ENCODE peak calls at places on chromosomes 7 and 10, in nine cellular contexts. One of them, this sample, is unnamed.

GRCh38 chr10:95327367-95327766 is 36.6 kb upstream of the PDLIM1 start:
- DNase-seq in body of pancreas: peak; percentile 65
- DNase-seq in fibroblast of pulmonary artery: peak; percentile 69
- DNase-seq in psoas muscle: peak; percentile 67
- DNase-seq in AG04449: no peak
- DNase-seq in ovary: peak; percentile 28
- DNase-seq in tibial artery: no peak
- DNase-seq in lower lobe of right lung: peak; percentile 60
- DNase-seq in foreskin fibroblast: no peak
- DNase-seq in this sample: peak; percentile 60

GRCh38 chr7:73908123-73908611 is 47.2 kb downstream of the TMEM270 start:
- DNase-seq in ovary: no peak
- DNase-seq in tibial artery: no peak
- DNase-seq in body of pancreas: no peak
- DNase-seq in fibroblast of pulmonary artery: no peak
- DNase-seq in foreskin fibroblast: no peak
- DNase-seq in psoas muscle: no peak
- DNase-seq in AG04449: no peak
- DNase-seq in lower lobe of right lung: peak; percentile 21
- DNase-seq in this sample: no peak

GRCh38 chr7:32093415-32094408 is 23.5 kb upstream of the PDE1C start:
- DNase-seq in foreskin fibroblast: peak; percentile 14
- DNase-seq in ovary: peak; percentile 37
- DNase-seq in psoas muscle: peak; percentile 28
- DNase-seq in fibroblast of pulmonary artery: peak; percentile 89
- DNase-seq in AG04449: peak; percentile 90
- DNase-seq in body of pancreas: peak; percentile 73
- DNase-seq in tibial artery: peak; percentile 87
- DNase-seq in lower lobe of right lung: peak; percentile 53
- DNase-seq in this sample: peak; percentile 68

GRCh38 chr10:72274730-72275350 is 1.1 kb downstream of the DDIT4 start:
- DNase-seq in ovary: peak; percentile 82
- DNase-seq in lower lobe of right lung: peak; percentile 83
- DNase-seq in fibroblast of pulmonary artery: peak; percentile 82
- DNase-seq in psoas muscle: peak; percentile 82
- DNase-seq in tibial artery: peak; percentile 91
- DNase-seq in body of pancreas: peak; percentile 85
- DNase-seq in AG04449: no peak
- DNase-seq in foreskin fibroblast: peak; percentile 46
- DNase-seq in this sample: peak; percentile 70

GRCh38 chr10:74991435-74991834 is 120.0 kb upstream of the SAMD8 start:
- DNase-seq in lower lobe of right lung: no peak
- DNase-seq in body of pancreas: no peak
- DNase-seq in fibroblast of pulmonary artery: peak; percentile 26
- DNase-seq in tibial artery: no peak
- DNase-seq in foreskin fibroblast: peak; percentile 4
- DNase-seq in psoas muscle: no peak
- DNase-seq in AG04449: no peak
- DNase-seq in ovary: no peak
- DNase-seq in this sample: peak; percentile 52

GRCh38 chr10:130371156-130371555 is 235.0 kb downstream of the GLRX3 start:
- DNase-seq in foreskin fibroblast: no peak
- DNase-seq in tibial artery: no peak
- DNase-seq in psoas muscle: no peak
- DNase-seq in lower lobe of right lung: no peak
- DNase-seq in fibroblast of pulmonary artery: no peak
- DNase-seq in ovary: no peak
- DNase-seq in body of pancreas: no peak
- DNase-seq in AG04449: no peak
- DNase-seq in this sample: no peak

GRCh38 chr10:17276756-17277424 is 48.8 kb downstream of the VIM start:
- DNase-seq in fibroblast of pulmonary artery: no peak
- DNase-seq in tibial artery: no peak
- DNase-seq in foreskin fibroblast: no peak
- DNase-seq in lower lobe of right lung: no peak
- DNase-seq in ovary: no peak
- DNase-seq in AG04449: no peak
- DNase-seq in body of pancreas: no peak
- DNase-seq in psoas muscle: no peak
- DNase-seq in this sample: no peak

GRCh38 chr10:128042131-128042610 is 84.1 kb downstream of the MKI67 start:
- DNase-seq in fibroblast of pulmonary artery: no peak
- DNase-seq in ovary: peak; percentile 7
- DNase-seq in AG04449: no peak
- DNase-seq in psoas muscle: no peak
- DNase-seq in lower lobe of right lung: no peak
- DNase-seq in body of pancreas: no peak
- DNase-seq in tibial artery: no peak
- DNase-seq in foreskin fibroblast: no peak
- DNase-seq in this sample: no peak

GRCh38 chr10:3263082-3263481 is 90.5 kb upstream of the PITRM1 start:
- DNase-seq in ovary: no peak
- DNase-seq in lower lobe of right lung: no peak
- DNase-seq in psoas muscle: no peak
- DNase-seq in fibroblast of pulmonary artery: no peak
- DNase-seq in foreskin fibroblast: no peak
- DNase-seq in AG04449: no peak
- DNase-seq in body of pancreas: no peak
- DNase-seq in tibial artery: no peak
- DNase-seq in this sample: no peak

GRCh38 chr10:121941532-121941931 is 13.7 kb upstream of the ATE1 start:
- DNase-seq in AG04449: no peak
- DNase-seq in tibial artery: no peak
- DNase-seq in foreskin fibroblast: no peak
- DNase-seq in ovary: no peak
- DNase-seq in lower lobe of right lung: no peak
- DNase-seq in psoas muscle: no peak
- DNase-seq in body of pancreas: no peak
- DNase-seq in fibroblast of pulmonary artery: no peak
- DNase-seq in this sample: no peak

GRCh38 chr7:115475774-115476407 is 554.0 kb downstream of the MDFIC start:
- DNase-seq in tibial artery: no peak
- DNase-seq in AG04449: no peak
- DNase-seq in lower lobe of right lung: no peak
- DNase-seq in psoas muscle: no peak
- DNase-seq in foreskin fibroblast: no peak
- DNase-seq in body of pancreas: no peak
- DNase-seq in fibroblast of pulmonary artery: no peak
- DNase-seq in ovary: no peak
- DNase-seq in this sample: no peak

GRCh38 chr10:110357252-110357780 is 52.6 kb upstream of the SMNDC1 start:
- DNase-seq in body of pancreas: no peak
- DNase-seq in psoas muscle: no peak
- DNase-seq in tibial artery: no peak
- DNase-seq in lower lobe of right lung: no peak
- DNase-seq in foreskin fibroblast: peak; percentile 96
- DNase-seq in ovary: peak; percentile 41
- DNase-seq in fibroblast of pulmonary artery: peak; percentile 94
- DNase-seq in AG04449: peak; percentile 92
- DNase-seq in this sample: peak; percentile 92

GRCh38 chr10:89592539-89592938 is 52.5 kb downstream of the PANK1 start:
- DNase-seq in psoas muscle: no peak
- DNase-seq in lower lobe of right lung: no peak
- DNase-seq in ovary: no peak
- DNase-seq in tibial artery: no peak
- DNase-seq in AG04449: no peak
- DNase-seq in body of pancreas: no peak
- DNase-seq in foreskin fibroblast: no peak
- DNase-seq in fibroblast of pulmonary artery: no peak
- DNase-seq in this sample: no peak

GRCh38 chr7:21920931-21921330 is 24.8 kb downstream of the CDCA7L start:
- DNase-seq in tibial artery: no peak
- DNase-seq in psoas muscle: no peak
- DNase-seq in fibroblast of pulmonary artery: no peak
- DNase-seq in AG04449: no peak
- DNase-seq in body of pancreas: no peak
- DNase-seq in ovary: no peak
- DNase-seq in lower lobe of right lung: no peak
- DNase-seq in foreskin fibroblast: no peak
- DNase-seq in this sample: no peak

GRCh38 chr7:105920766-105921165 is 42.3 kb upstream of the CDHR3 start:
- DNase-seq in fibroblast of pulmonary artery: no peak
- DNase-seq in AG04449: no peak
- DNase-seq in ovary: no peak
- DNase-seq in lower lobe of right lung: no peak
- DNase-seq in tibial artery: no peak
- DNase-seq in body of pancreas: no peak
- DNase-seq in foreskin fibroblast: no peak
- DNase-seq in psoas muscle: no peak
- DNase-seq in this sample: no peak

GRCh38 chr10:10647331-10647730 is 370.3 kb upstream of the CELF2 start:
- DNase-seq in foreskin fibroblast: no peak
- DNase-seq in ovary: no peak
- DNase-seq in AG04449: no peak
- DNase-seq in body of pancreas: no peak
- DNase-seq in tibial artery: no peak
- DNase-seq in lower lobe of right lung: no peak
- DNase-seq in fibroblast of pulmonary artery: no peak
- DNase-seq in psoas muscle: no peak
- DNase-seq in this sample: no peak

GRCh38 chr7:151086802-151087246 is 549 bp downstream of the AGAP3 start:
- DNase-seq in fibroblast of pulmonary artery: no peak
- DNase-seq in psoas muscle: peak; percentile 41
- DNase-seq in ovary: no peak
- DNase-seq in lower lobe of right lung: no peak
- DNase-seq in foreskin fibroblast: peak; percentile 30
- DNase-seq in AG04449: no peak
- DNase-seq in body of pancreas: peak; percentile 55
- DNase-seq in tibial artery: peak; percentile 75
- DNase-seq in this sample: peak; percentile 47

GRCh38 chr7:151088856-151089699 is 2.8 kb downstream of the AGAP3 start:
- DNase-seq in psoas muscle: peak; percentile 72
- DNase-seq in lower lobe of right lung: peak; percentile 87
- DNase-seq in body of pancreas: peak; percentile 80
- DNase-seq in foreskin fibroblast: peak; percentile 42
- DNase-seq in fibroblast of pulmonary artery: peak; percentile 62
- DNase-seq in tibial artery: peak; percentile 87
- DNase-seq in AG04449: no peak
- DNase-seq in ovary: peak; percentile 66
- DNase-seq in this sample: peak; percentile 75

GRCh38 chr7:151085691-151086620 is at the start of gene AGAP3:
- DNase-seq in ovary: peak; percentile 86
- DNase-seq in body of pancreas: peak; percentile 92
- DNase-seq in psoas muscle: peak; percentile 92
- DNase-seq in fibroblast of pulmonary artery: peak; percentile 70
- DNase-seq in tibial artery: peak; percentile 96
- DNase-seq in AG04449: no peak
- DNase-seq in foreskin fibroblast: peak; percentile 77
- DNase-seq in lower lobe of right lung: peak; percentile 95
- DNase-seq in this sample: peak; percentile 66

GRCh38 chr7:151088019-151088855 is 2.0 kb downstream of the AGAP3 start:
- DNase-seq in psoas muscle: peak; percentile 25
- DNase-seq in ovary: no peak
- DNase-seq in body of pancreas: no peak
- DNase-seq in fibroblast of pulmonary artery: no peak
- DNase-seq in AG04449: no peak
- DNase-seq in lower lobe of right lung: no peak
- DNase-seq in foreskin fibroblast: no peak
- DNase-seq in tibial artery: peak; percentile 64
- DNase-seq in this sample: no peak

DNA sequence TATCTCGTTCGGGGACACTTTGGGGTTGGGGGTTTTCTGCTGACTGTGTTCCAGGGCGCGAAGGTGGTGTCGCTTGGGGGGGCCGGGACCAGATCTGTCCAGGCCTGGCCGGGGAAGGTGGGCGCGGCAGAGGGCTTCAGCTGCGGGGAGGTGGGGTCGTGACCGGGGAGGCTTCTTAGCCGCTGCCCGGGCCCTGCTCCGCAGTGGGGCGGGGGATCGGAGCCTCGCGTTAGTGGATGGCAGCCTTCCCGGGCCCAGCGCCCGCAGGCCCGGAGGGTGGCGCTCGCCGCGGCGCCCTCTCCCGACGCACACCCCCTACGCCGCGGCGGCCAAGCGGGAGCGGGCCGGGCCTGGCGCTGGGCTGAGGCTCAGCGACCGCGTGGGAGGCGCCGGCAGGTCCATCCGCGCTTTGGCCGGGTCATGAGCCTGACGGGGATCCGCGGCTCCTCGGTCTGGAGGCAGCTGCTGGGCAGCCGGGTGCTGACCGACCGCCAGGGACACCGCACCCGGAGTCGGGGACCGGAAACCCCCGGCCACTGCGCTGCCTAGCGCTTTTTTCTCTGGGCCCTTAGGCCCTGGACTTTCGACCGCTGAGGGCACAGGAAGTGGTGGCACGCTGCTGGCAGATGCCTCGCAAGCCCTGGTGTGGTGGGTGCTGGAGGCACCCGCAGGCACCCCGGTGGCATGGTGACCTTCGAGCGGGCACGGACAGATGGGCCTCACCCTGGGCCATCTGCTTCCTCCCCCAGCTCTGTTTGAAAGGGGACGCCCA is 1.2 kb downstream of the AGAP3 start:
- DNase-seq in tibial artery: peak; percentile 79
- DNase-seq in psoas muscle: peak; percentile 75
- DNase-seq in fibroblast of pulmonary artery: peak; percentile 62
- DNase-seq in body of pancreas: peak; percentile 79
- DNase-seq in ovary: peak; percentile 77
- DNase-seq in foreskin fibroblast: peak; percentile 71
- DNase-seq in AG04449: no peak
- DNase-seq in lower lobe of right lung: peak; percentile 76
- DNase-seq in this sample: peak; percentile 69
- TF ChIP-seq CTCF in tibial artery: peak; percentile 23
- TF ChIP-seq CTCF in psoas muscle: peak; percentile 29
- TF ChIP-seq CTCF in fibroblast of pulmonary artery: no peak
- TF ChIP-seq CTCF in body of pancreas: peak; percentile 23
- TF ChIP-seq CTCF in ovary: no peak
- TF ChIP-seq CTCF in foreskin fibroblast: no peak
- TF ChIP-seq CTCF in AG04449: peak; percentile 42
- TF ChIP-seq CTCF in lower lobe of right lung: peak; percentile 42
- TF ChIP-seq CTCF in this sample: no peak

GRCh38 chr7:100342761-100343160 is 15.2 kb upstream of the PILRB start:
- DNase-seq in ovary: no peak
- DNase-seq in psoas muscle: no peak
- DNase-seq in tibial artery: no peak
- DNase-seq in foreskin fibroblast: no peak
- DNase-seq in lower lobe of right lung: no peak
- DNase-seq in AG04449: no peak
- DNase-seq in body of pancreas: no peak
- DNase-seq in fibroblast of pulmonary artery: no peak
- DNase-seq in this sample: no peak
- H3K4me3 ChIP-seq in ovary: no peak overlapping the region
- H3K4me3 ChIP-seq in psoas muscle: no peak overlapping the region
- H3K4me3 ChIP-seq in tibial artery: no peak overlapping the region
- H3K4me3 ChIP-seq in foreskin fibroblast: no peak overlapping the region
- H3K4me3 ChIP-seq in lower lobe of right lung: no peak overlapping the region
- H3K4me3 ChIP-seq in AG04449: no peak overlapping the region
- H3K4me3 ChIP-seq in body of pancreas: no peak overlapping the region
- H3K4me3 ChIP-seq in fibroblast of pulmonary artery: no peak overlapping the region
- H3K4me3 ChIP-seq in this sample: no peak overlapping the region

GRCh38 chr7:69414555-69414954 is 183.7 kb upstream of the AUTS2 start:
- DNase-seq in tibial artery: no peak
- DNase-seq in ovary: no peak
- DNase-seq in lower lobe of right lung: no peak
- DNase-seq in fibroblast of pulmonary artery: no peak
- DNase-seq in AG04449: no peak
- DNase-seq in body of pancreas: no peak
- DNase-seq in psoas muscle: no peak
- DNase-seq in foreskin fibroblast: no peak
- DNase-seq in this sample: no peak
- TF ChIP-seq CTCF in tibial artery: no peak
- TF ChIP-seq CTCF in ovary: no peak
- TF ChIP-seq CTCF in lower lobe of right lung: no peak
- TF ChIP-seq CTCF in fibroblast of pulmonary artery: no peak
- TF ChIP-seq CTCF in AG04449: no peak
- TF ChIP-seq CTCF in body of pancreas: no peak
- TF ChIP-seq CTCF in psoas muscle: no peak
- TF ChIP-seq CTCF in foreskin fibroblast: no peak
- TF ChIP-seq CTCF in this sample: no peak

GRCh38 chr10:62590305-62590704 is 214.2 kb upstream of the ADO start:
- DNase-seq in tibial artery: no peak
- DNase-seq in ovary: no peak
- DNase-seq in foreskin fibroblast: no peak
- DNase-seq in body of pancreas: no peak
- DNase-seq in AG04449: no peak
- DNase-seq in lower lobe of right lung: no peak
- DNase-seq in fibroblast of pulmonary artery: no peak
- DNase-seq in psoas muscle: no peak
- DNase-seq in this sample: peak; percentile 33
- H3K4me3 ChIP-seq in tibial artery: no peak overlapping the region
- H3K4me3 ChIP-seq in ovary: no peak overlapping the region
- H3K4me3 ChIP-seq in foreskin fibroblast: no peak overlapping the region
- H3K4me3 ChIP-seq in body of pancreas: no peak overlapping the region
- H3K4me3 ChIP-seq in AG04449: no peak overlapping the region
- H3K4me3 ChIP-seq in lower lobe of right lung: no peak overlapping the region
- H3K4me3 ChIP-seq in fibroblast of pulmonary artery: no peak overlapping the region
- H3K4me3 ChIP-seq in psoas muscle: no peak overlapping the region
- H3K4me3 ChIP-seq in this sample: no peak overlapping the region

This sample was measured in cardiac fibroblast.